ENCODE peak calls at places on chromosomes 16 and 17, in five cellular contexts. Z is RWPE1; A is left kidney; X is Calu3; P is CD4-positive, alpha-beta T cell. N is an unnamed sample.

GRCh38 chr17:4573682-4574081 is 10.6 kb upstream of the SMTNL2 start:
- DNase-seq in X (no peak), P (peak), A (no peak), Z (no peak), N (peak)

GRCh38 chr17:7156342-7156940 is 22.7 kb downstream of the ASGR1 start:
- DNase-seq in X (peak), Z (no peak), P (no peak), A (no peak), N (no peak)

GRCh38 chr16:88923926-88924833 is 52.8 kb downstream of the CBFA2T3 start:
- DNase-seq in Z (no peak), A (no peak), P (no peak), X (no peak), N (no peak)

GRCh38 chr16:52912565-52913173 is 140.0 kb downstream of the CHD9NB start:
- DNase-seq in A (peak), P (no peak), X (peak), Z (peak), N (no peak)

GRCh38 chr16:50742521-50743150 is 750 bp downstream of the CYLD start:
- DNase-seq in A (peak), P (peak), Z (peak), X (peak), N (peak)

GRCh38 chr17:1947229-1947742 is 77.8 kb downstream of the RTN4RL1 start:
- DNase-seq in A (peak), Z (no peak), X (no peak), P (no peak), N (no peak)

GRCh38 chr17:32609085-32609484 is 122.3 kb downstream of the CDK5R1 start:
- DNase-seq in Z (peak), X (peak), P (peak), A (peak), N (peak)

GRCh38 chr17:59165933-59166342 is 10.4 kb downstream of the PRR11 start:
- DNase-seq in P (peak), X (peak), A (peak), Z (peak), N (peak)

GRCh38 chr16:48041861-48042435 is 113.8 kb downstream of the ABCC12 start:
- DNase-seq in Z (peak), A (peak), P (no peak), X (peak), N (no peak)

GRCh38 chr17:55023626-55024025 is 55.1 kb downstream of the STXBP4 start:
- DNase-seq in Z (no peak), X (no peak), P (no peak), A (no peak), N (no peak)

GRCh38 chr16:13231365-13231764 is 330.0 kb downstream of the SHISA9 start:
- DNase-seq in Z (no peak), P (no peak), X (no peak), A (no peak), N (no peak)

GRCh38 chr16:12406840-12407690 is 396.6 kb downstream of the CPPED1 start:
- DNase-seq in P (no peak), A (no peak), Z (no peak), X (no peak), N (no peak)

GRCh38 chr16:17134586-17134985 is 336.2 kb downstream of the XYLT1 start:
- DNase-seq in P (no peak), X (no peak), A (no peak), Z (no peak), N (no peak)

GRCh38 chr17:80948091-80948960 is 43.3 kb upstream of the CHMP6 start:
- DNase-seq in X (no peak), A (no peak), P (no peak), Z (no peak), N (no peak)

GRCh38 chr16:24088767-24089166 is 167.4 kb upstream of the CACNG3 start:
- DNase-seq in P (no peak), X (no peak), Z (no peak), A (peak), N (no peak)

GRCh38 chr16:66832190-66832589 is 1.4 kb upstream of the NAE1 start:
- DNase-seq in Z (no peak), A (no peak), X (no peak), P (no peak), N (no peak)

GRCh38 chr16:74950511-74950910 is 34.4 kb downstream of the WDR59 start:
- DNase-seq in P (no peak), X (no peak), A (peak), Z (no peak), N (no peak)

GRCh38 chr16:83995756-83996155 is 27.7 kb downstream of the NECAB2 start:
- DNase-seq in X (no peak), A (peak), Z (no peak), P (no peak), N (no peak)

GRCh38 chr17:72501404-72502110 is 380.7 kb downstream of the SOX9 start:
- DNase-seq in P (no peak), X (no peak), Z (no peak), A (no peak), N (no peak)

GRCh38 chr16:58499615-58500328 is at the start of gene NDRG4:
- DNase-seq in P (no peak), A (peak), X (peak), Z (peak), N (peak)

GRCh38 chr16:68490829-68491575 is 42.7 kb upstream of the SMPD3 start:
- DNase-seq in Z (peak), A (peak), X (peak), P (no peak), N (no peak)

GRCh38 chr17:48563867-48564199 is 14.3 kb downstream of the HOXB4 start:
- DNase-seq in A (no peak), X (no peak), Z (no peak), P (no peak), N (no peak)

GRCh38 chr17:28940675-28941074 is 10.6 kb downstream of the PHF12 start:
- DNase-seq in P (no peak), Z (no peak), A (no peak), X (no peak), N (no peak)

N was measured in activated T-cell treated with anti-CD3 and anti-CD28 coated beads, Interleukin-2, amount 50 U/mL, for 4 hours.